ENCODE peak calls at places on chromosomes 7 and 10, in four cellular contexts. F is neuronal stem cell, J is colonic mucosa, M is WERI-Rb-1. S is an unnamed sample.

GRCh38 chr7:97013025-97013424 is 7.7 kb downstream of the DLX6 start:
- DNase-seq in F (peak; percentile 20), M (no peak), J (no peak), S (no peak)

GRCh38 chr10:46079831-46080585 is 33.9 kb upstream of the MSMB start:
- DNase-seq in M (no peak), J (no peak), F (no peak), S (peak; percentile 59)

GRCh38 chr10:5524721-5525531 is at the start of gene CALML3:
- DNase-seq in M (no peak), F (no peak), J (no peak), S (no peak)

GRCh38 chr7:130490888-130491771 is 755 bp upstream of the MEST start:
- DNase-seq in J (no peak), M (no peak), F (peak; percentile 55), S (peak; percentile 46)

GRCh38 chr7:26365077-26365896 is 73.6 kb downstream of the SNX10 start:
- DNase-seq in F (peak; percentile 65), J (peak; percentile 65), M (peak; percentile 55), S (peak; percentile 38)

GRCh38 chr7:130844811-130845580 is 111.0 kb upstream of the KLF14 start:
- DNase-seq in F (no peak), J (no peak), M (no peak), S (no peak)

GRCh38 chr10:114766470-114766869 is 55.1 kb upstream of the FHIP2A start:
- DNase-seq in J (peak; percentile 54), M (no peak), F (no peak), S (no peak)

GRCh38 chr7:137961200-137962177 is 40.4 kb downstream of the CREB3L2 start:
- DNase-seq in J (no peak), M (no peak), F (no peak), S (no peak)

GRCh38 chr7:87934699-87935372 is 785 bp downstream of the ADAM22 start:
- DNase-seq in J (peak; percentile 21), F (peak; percentile 17), M (peak; percentile 49), S (no peak)

GRCh38 chr10:69807696-69808095 is 6.0 kb downstream of the COL13A1 start:
- DNase-seq in J (no peak), M (no peak), F (no peak), S (no peak)

GRCh38 chr10:97153276-97153850 is 32.4 kb downstream of the SLIT1 start:
- DNase-seq in M (no peak), F (no peak), J (no peak), S (no peak)

GRCh38 chr7:149588930-149589329 is 91.3 kb upstream of the ZNF746 start:
- DNase-seq in J (no peak), M (no peak), F (no peak), S (no peak)

GRCh38 chr7:13032524-13032923 is 345.1 kb downstream of the ARL4A start:
- DNase-seq in M (no peak), J (no peak), F (no peak), S (no peak)

GRCh38 chr7:7898155-7898554 is 70.4 kb upstream of the GLCCI1 start:
- DNase-seq in M (no peak), F (no peak), J (no peak), S (no peak)

GRCh38 chr7:110382736-110383135 is 708.2 kb upstream of the LRRN3 start:
- DNase-seq in J (no peak), F (no peak), M (no peak), S (no peak)

GRCh38 chr7:95126053-95126709 is 198.2 kb downstream of the PON1 start:
- DNase-seq in J (no peak), M (no peak), F (no peak), S (no peak)

GRCh38 chr10:107626862-107627261 is 462.4 kb upstream of the SORCS1 start:
- DNase-seq in M (no peak), F (no peak), J (no peak), S (no peak)

GRCh38 chr10:107619124-107619523 is 454.6 kb upstream of the SORCS1 start:
- DNase-seq in J (no peak), F (no peak), M (no peak), S (no peak)

GRCh38 chr10:107618461-107619093 is 454.1 kb upstream of the SORCS1 start:
- DNase-seq in J (no peak), M (no peak), F (no peak), S (no peak)

DNA sequence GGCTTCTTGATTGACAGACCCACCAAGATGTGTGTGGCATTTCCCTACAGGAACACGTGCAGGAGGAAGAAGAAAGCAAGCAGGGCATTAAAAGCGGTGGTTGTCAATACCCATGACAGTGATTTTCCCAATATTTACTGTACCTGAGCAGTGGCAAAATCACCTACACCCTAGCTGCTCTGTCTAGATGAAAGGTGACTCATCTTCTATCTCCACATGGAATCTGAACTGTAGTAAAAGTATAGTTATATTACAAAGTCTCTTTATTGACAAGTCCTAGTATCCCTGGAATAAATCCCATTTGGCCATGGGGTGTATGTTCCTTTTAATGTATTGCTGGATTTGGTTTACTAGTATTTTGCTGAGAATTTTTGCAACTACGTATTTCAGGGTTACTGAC is 458.8 kb upstream of the SORCS1 start:
- DNase-seq in J (no peak), M (no peak), F (no peak), S (no peak)
- H3K9me3 ChIP-seq in J (no peaks in the 10 kb centered on the region), M (no peaks in the 10 kb centered on the region), F (no peaks in the 10 kb centered on the region), S (peaks cover 2% of the 10 kb centered on the region)

DNA sequence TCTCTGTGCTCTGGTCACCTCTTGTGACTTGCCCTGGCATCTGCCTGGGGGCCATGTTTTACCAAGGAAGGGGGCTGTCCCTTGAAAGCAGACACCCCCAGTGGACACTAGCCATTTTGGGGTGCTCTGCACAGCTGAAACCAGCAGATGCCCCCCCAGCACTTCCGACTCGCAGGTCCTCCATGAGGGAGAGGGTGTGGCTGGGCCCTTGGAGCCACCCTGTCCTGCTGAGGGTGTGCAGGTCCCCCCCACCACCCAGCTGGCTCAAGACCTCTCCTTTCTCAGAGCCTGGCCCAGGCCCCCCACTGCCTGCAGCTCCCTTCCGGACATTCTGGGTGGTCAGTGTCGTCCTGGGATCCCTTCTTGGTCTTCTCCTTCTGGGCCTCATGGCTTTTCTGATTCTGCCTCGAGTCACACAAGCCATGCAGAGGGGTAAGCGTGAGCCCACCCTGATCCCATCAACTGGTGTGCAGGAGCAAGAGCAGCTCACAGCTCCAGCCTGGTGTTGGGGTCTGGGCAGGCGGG is 12.3 kb downstream of the SCART1 start:
- DNase-seq in M (no peak), F (no peak), J (no peak), S (no peak)
- H3K9me3 ChIP-seq in M (no peaks in the 10 kb centered on the region), F (no peaks in the 10 kb centered on the region), J (peaks cover 5% of the 10 kb centered on the region), S (no peaks in the 10 kb centered on the region)

DNA sequence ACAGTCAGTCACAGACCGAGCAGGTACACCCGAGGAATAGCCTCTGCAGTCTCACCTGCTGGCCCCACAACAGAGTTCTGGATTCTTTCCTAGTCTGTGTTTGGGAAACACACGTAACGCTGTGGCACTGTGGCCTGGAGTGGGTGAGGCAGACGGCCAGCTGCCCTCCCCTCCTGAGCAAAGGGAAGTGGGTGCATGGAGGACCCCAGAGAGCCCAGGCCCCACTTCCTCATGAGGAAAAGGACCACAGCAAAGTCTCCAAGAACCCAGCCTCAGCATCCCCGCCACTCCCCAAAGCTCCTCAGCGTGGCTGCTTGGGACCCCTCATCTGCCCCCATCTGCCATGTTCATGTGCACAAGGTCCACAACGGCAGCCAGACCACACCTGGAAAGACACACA is 530.2 kb downstream of the PTPRN2 start:
- DNase-seq in F (no peak), J (no peak), M (no peak), S (no peak)
- H3K9me3 ChIP-seq in F (peaks cover 5% of the 10 kb centered on the region), J (no peaks in the 10 kb centered on the region), M (no peaks in the 10 kb centered on the region), S (peaks cover 13% of the 10 kb centered on the region)

GRCh38 chr7:158279539-158280466 is 307.8 kb downstream of the PTPRN2 start:
- DNase-seq in F (no peak), M (no peak), J (no peak), S (peak; percentile 32)
- H3K9me3 ChIP-seq in F (no peaks in the 10 kb centered on the region), M (no peaks in the 10 kb centered on the region), J (no peaks in the 10 kb centered on the region), S (peaks cover 9% of the 10 kb centered on the region)

DNA sequence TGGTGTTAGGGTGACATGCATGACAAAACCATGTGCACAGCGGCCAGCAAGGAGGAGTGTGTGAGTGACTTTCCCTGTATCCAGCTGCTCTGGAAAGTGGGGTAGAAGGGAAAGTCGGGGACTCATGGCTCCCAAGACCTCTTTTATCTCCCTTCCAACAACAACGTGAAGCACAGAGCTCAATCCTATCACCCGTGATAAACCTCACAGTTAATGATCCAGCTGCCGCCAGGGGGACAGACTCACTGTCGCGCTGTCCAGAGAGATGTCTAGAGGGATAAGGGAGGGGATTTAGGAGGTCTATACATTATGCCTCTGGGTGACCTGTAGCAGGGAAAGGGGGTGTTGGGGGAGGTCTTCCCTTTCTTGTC is 83.9 kb upstream of the SMNDC1 start:
- DNase-seq in M (peak; percentile 79), F (no peak), J (no peak), S (no peak)
- H3K9me3 ChIP-seq in M (no peaks in the 10 kb centered on the region), F (no peaks in the 10 kb centered on the region), J (no peaks in the 10 kb centered on the region), S (no peaks in the 10 kb centered on the region)

DNA sequence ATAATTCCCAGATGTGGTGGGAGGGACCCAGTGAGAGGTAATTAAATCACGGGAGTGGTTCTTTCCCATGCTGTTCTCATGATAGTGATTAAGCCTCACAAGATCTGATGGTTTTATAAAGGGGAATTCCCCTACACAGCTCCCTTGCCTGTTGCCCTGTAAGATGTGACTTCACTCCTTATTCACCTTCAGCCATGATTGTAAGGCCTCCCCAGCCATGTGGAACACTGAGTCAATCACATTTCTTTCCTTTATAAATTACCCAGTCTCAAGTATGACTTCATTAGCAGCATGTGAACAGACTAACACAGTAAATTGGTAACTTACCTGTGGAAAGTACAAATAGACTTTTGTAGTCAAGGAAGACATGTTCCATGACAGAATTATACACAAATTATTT is 55.2 kb downstream of the ZNF716 start:
- DNase-seq in J (no peak), F (no peak), M (no peak), S (no peak)
- H3K9me3 ChIP-seq in J (no peaks in the 10 kb centered on the region), F (no peaks in the 10 kb centered on the region), M (peaks cover 5% of the 10 kb centered on the region), S (no peaks in the 10 kb centered on the region)

GRCh38 chr10:37623506-37623905 is 233.9 kb downstream of the ZNF248 start:
- DNase-seq in J (no peak), F (no peak), M (no peak), S (no peak)
- H3K9me3 ChIP-seq in J (no peaks in the 10 kb centered on the region), F (no peaks in the 10 kb centered on the region), M (no peaks in the 10 kb centered on the region), S (no peaks in the 10 kb centered on the region)

DNA sequence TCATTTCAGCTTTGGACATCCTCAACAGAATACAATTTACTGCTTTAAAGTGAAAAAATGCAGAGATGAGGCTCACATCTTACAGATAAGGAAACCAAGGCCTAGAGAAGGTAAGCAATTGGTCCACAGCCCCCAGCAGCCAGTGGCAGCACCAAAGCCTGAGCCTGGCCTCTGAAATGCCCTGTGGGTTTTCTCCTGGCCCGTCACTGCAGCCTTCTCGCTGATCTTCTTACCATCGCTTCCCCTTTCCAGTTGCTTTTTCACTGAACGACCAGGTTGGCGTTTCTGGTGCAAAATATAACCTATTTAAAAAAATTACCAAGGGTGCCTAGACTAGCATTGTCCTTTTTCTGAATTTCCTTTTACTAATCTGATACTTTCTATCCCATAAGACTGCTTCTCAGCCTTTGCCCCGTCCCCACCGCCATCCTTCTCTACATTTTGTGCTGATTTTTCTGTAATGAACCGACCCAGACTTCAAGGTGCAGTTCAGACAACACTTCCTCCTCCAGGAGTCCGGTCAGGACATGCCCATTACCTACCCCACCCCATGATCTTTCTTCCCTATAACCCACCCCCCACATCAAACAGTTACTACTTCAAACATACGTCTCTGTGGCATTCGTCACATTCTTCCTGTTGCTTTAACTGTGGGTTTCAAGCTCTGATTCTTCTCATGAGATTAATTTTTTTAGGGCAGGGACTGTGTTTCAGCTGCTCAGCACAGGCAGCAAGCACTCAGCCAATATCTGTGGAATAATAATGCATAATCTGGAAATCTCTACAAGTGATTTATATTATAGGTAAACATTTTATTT is 289.4 kb downstream of the DNAJB6 start:
- DNase-seq in J (no peak), M (no peak), F (no peak), S (no peak)
- H3K9me3 ChIP-seq in J (no peaks in the 10 kb centered on the region), M (no peaks in the 10 kb centered on the region), F (peaks cover 25% of the 10 kb centered on the region), S (peaks cover 2% of the 10 kb centered on the region)

GRCh38 chr7:342681-343216 is 52.8 kb downstream of the FOXL3 start:
- DNase-seq in M (no peak), J (no peak), F (no peak), S (no peak)
- H3K9me3 ChIP-seq in M (no peaks in the 10 kb centered on the region), J (no peaks in the 10 kb centered on the region), F (no peaks in the 10 kb centered on the region), S (no peaks in the 10 kb centered on the region)